ENCODE peak calls at places on chromosomes 5 and 9, in four cellular contexts. One of them, this sample, is unnamed.

GRCh38 chr5:6623228-6623627 is 9.6 kb downstream of the NSUN2 start:
- DNase-seq in prostate gland: no peak
- DNase-seq in activated CD8-positive, alpha-beta T cell treated with anti-CD3 and anti-CD28 coated beads for 36 hours: no peak
- DNase-seq in AG09309: no peak
- DNase-seq in this sample: no peak

GRCh38 chr5:14296533-14297331 is 153.6 kb downstream of the TRIO start:
- DNase-seq in activated CD8-positive, alpha-beta T cell treated with anti-CD3 and anti-CD28 coated beads for 36 hours: no peak
- DNase-seq in prostate gland: no peak
- DNase-seq in AG09309: no peak
- DNase-seq in this sample: no peak

GRCh38 chr5:72109625-72110024 is 2.4 kb downstream of the MAP1B start:
- DNase-seq in activated CD8-positive, alpha-beta T cell treated with anti-CD3 and anti-CD28 coated beads for 36 hours: no peak
- DNase-seq in prostate gland: no peak
- DNase-seq in AG09309: no peak
- DNase-seq in this sample: no peak

GRCh38 chr9:95648225-95648624 is 131.5 kb upstream of the PTCH1 start:
- DNase-seq in AG09309: no peak
- DNase-seq in prostate gland: no peak
- DNase-seq in activated CD8-positive, alpha-beta T cell treated with anti-CD3 and anti-CD28 coated beads for 36 hours: no peak
- DNase-seq in this sample: no peak

GRCh38 chr5:107370569-107370968 is 300.2 kb downstream of the EFNA5 start:
- DNase-seq in activated CD8-positive, alpha-beta T cell treated with anti-CD3 and anti-CD28 coated beads for 36 hours: no peak
- DNase-seq in AG09309: no peak
- DNase-seq in prostate gland: no peak
- DNase-seq in this sample: no peak

GRCh38 chr9:96136992-96137665 is 164.8 kb downstream of the HSD17B3 start:
- DNase-seq in activated CD8-positive, alpha-beta T cell treated with anti-CD3 and anti-CD28 coated beads for 36 hours: peak
- DNase-seq in prostate gland: peak
- DNase-seq in AG09309: peak
- DNase-seq in this sample: no peak

GRCh38 chr9:16236326-16236725 is 634.1 kb downstream of the BNC2 start:
- DNase-seq in prostate gland: no peak
- DNase-seq in AG09309: peak
- DNase-seq in activated CD8-positive, alpha-beta T cell treated with anti-CD3 and anti-CD28 coated beads for 36 hours: no peak
- DNase-seq in this sample: no peak

GRCh38 chr5:68141494-68141893 is 74.1 kb upstream of the PIK3R1 start:
- DNase-seq in prostate gland: no peak
- DNase-seq in AG09309: no peak
- DNase-seq in activated CD8-positive, alpha-beta T cell treated with anti-CD3 and anti-CD28 coated beads for 36 hours: no peak
- DNase-seq in this sample: no peak

GRCh38 chr9:92640398-92641091 is 29.4 kb downstream of the IPPK start:
- DNase-seq in activated CD8-positive, alpha-beta T cell treated with anti-CD3 and anti-CD28 coated beads for 36 hours: no peak
- DNase-seq in prostate gland: no peak
- DNase-seq in AG09309: no peak
- DNase-seq in this sample: no peak

GRCh38 chr5:137599479-137599878 is 100.4 kb upstream of the SPOCK1 start:
- DNase-seq in prostate gland: no peak
- DNase-seq in activated CD8-positive, alpha-beta T cell treated with anti-CD3 and anti-CD28 coated beads for 36 hours: no peak
- DNase-seq in AG09309: no peak
- DNase-seq in this sample: no peak

GRCh38 chr9:121886759-121887485 is 206.2 kb downstream of the TTLL11 start:
- DNase-seq in prostate gland: peak
- DNase-seq in AG09309: no peak
- DNase-seq in activated CD8-positive, alpha-beta T cell treated with anti-CD3 and anti-CD28 coated beads for 36 hours: peak
- DNase-seq in this sample: no peak

GRCh38 chr5:32712463-32713395 is 1.6 kb downstream of the NPR3 start:
- DNase-seq in AG09309: no peak
- DNase-seq in prostate gland: no peak
- DNase-seq in activated CD8-positive, alpha-beta T cell treated with anti-CD3 and anti-CD28 coated beads for 36 hours: peak
- DNase-seq in this sample: no peak

GRCh38 chr9:134983094-134983493 is 65.4 kb upstream of the FCN1 start:
- DNase-seq in AG09309: no peak
- DNase-seq in activated CD8-positive, alpha-beta T cell treated with anti-CD3 and anti-CD28 coated beads for 36 hours: peak
- DNase-seq in prostate gland: no peak
- DNase-seq in this sample: no peak

GRCh38 chr9:126471084-126471611 is 142.6 kb upstream of the LMX1B start:
- DNase-seq in prostate gland: no peak
- DNase-seq in activated CD8-positive, alpha-beta T cell treated with anti-CD3 and anti-CD28 coated beads for 36 hours: peak
- DNase-seq in AG09309: peak
- DNase-seq in this sample: peak

GRCh38 chr5:108398964-108399363 is 17.1 kb upstream of the FBXL17 start:
- DNase-seq in activated CD8-positive, alpha-beta T cell treated with anti-CD3 and anti-CD28 coated beads for 36 hours: peak
- DNase-seq in prostate gland: no peak
- DNase-seq in AG09309: no peak
- DNase-seq in this sample: no peak

GRCh38 chr5:109451161-109451560 is 41.4 kb upstream of the PJA2 start:
- DNase-seq in AG09309: no peak
- DNase-seq in prostate gland: no peak
- DNase-seq in activated CD8-positive, alpha-beta T cell treated with anti-CD3 and anti-CD28 coated beads for 36 hours: no peak
- DNase-seq in this sample: no peak

GRCh38 chr5:122896598-122897282 is 51.3 kb downstream of the SNX24 start:
- DNase-seq in activated CD8-positive, alpha-beta T cell treated with anti-CD3 and anti-CD28 coated beads for 36 hours: no peak
- DNase-seq in prostate gland: no peak
- DNase-seq in AG09309: no peak
- DNase-seq in this sample: no peak

GRCh38 chr5:150156033-150156381 is 362 bp upstream of the PDGFRB start:
- DNase-seq in AG09309: no peak
- DNase-seq in prostate gland: no peak
- DNase-seq in activated CD8-positive, alpha-beta T cell treated with anti-CD3 and anti-CD28 coated beads for 36 hours: no peak
- DNase-seq in this sample: no peak

GRCh38 chr9:7328453-7328852 is 471.1 kb downstream of the DMAC1 start:
- DNase-seq in prostate gland: no peak
- DNase-seq in activated CD8-positive, alpha-beta T cell treated with anti-CD3 and anti-CD28 coated beads for 36 hours: no peak
- DNase-seq in AG09309: no peak
- DNase-seq in this sample: no peak

GRCh38 chr9:98993570-98993945 is 49.9 kb downstream of the COL15A1 start:
- DNase-seq in prostate gland: no peak
- DNase-seq in activated CD8-positive, alpha-beta T cell treated with anti-CD3 and anti-CD28 coated beads for 36 hours: peak
- DNase-seq in AG09309: no peak
- DNase-seq in this sample: peak

GRCh38 chr5:89384391-89384790 is 501.4 kb upstream of the MEF2C start:
- DNase-seq in AG09309: no peak
- DNase-seq in activated CD8-positive, alpha-beta T cell treated with anti-CD3 and anti-CD28 coated beads for 36 hours: no peak
- DNase-seq in prostate gland: no peak
- DNase-seq in this sample: no peak

GRCh38 chr9:91193658-91194391 is 167.9 kb downstream of the AUH start:
- DNase-seq in prostate gland: peak
- DNase-seq in AG09309: peak
- DNase-seq in activated CD8-positive, alpha-beta T cell treated with anti-CD3 and anti-CD28 coated beads for 36 hours: peak
- DNase-seq in this sample: peak

GRCh38 chr5:158051036-158051435 is 192.1 kb upstream of the CLINT1 start:
- DNase-seq in activated CD8-positive, alpha-beta T cell treated with anti-CD3 and anti-CD28 coated beads for 36 hours: no peak
- DNase-seq in prostate gland: no peak
- DNase-seq in AG09309: no peak
- DNase-seq in this sample: no peak

GRCh38 chr5:158754018-158754514 is 345.6 kb downstream of the EBF1 start:
- DNase-seq in AG09309: peak
- DNase-seq in prostate gland: no peak
- DNase-seq in activated CD8-positive, alpha-beta T cell treated with anti-CD3 and anti-CD28 coated beads for 36 hours: no peak
- DNase-seq in this sample: no peak

GRCh38 chr5:114308017-114308416 is 53.9 kb upstream of the KCNN2 start:
- DNase-seq in AG09309: no peak
- DNase-seq in activated CD8-positive, alpha-beta T cell treated with anti-CD3 and anti-CD28 coated beads for 36 hours: no peak
- DNase-seq in prostate gland: no peak
- DNase-seq in this sample: no peak

GRCh38 chr5:60540855-60541805 is 158.8 kb downstream of the DEPDC1B start:
- DNase-seq in activated CD8-positive, alpha-beta T cell treated with anti-CD3 and anti-CD28 coated beads for 36 hours: peak
- DNase-seq in prostate gland: no peak
- DNase-seq in AG09309: peak
- DNase-seq in this sample: no peak

GRCh38 chr5:171667341-171668096 is 118.1 kb upstream of the SMIM23 start:
- DNase-seq in activated CD8-positive, alpha-beta T cell treated with anti-CD3 and anti-CD28 coated beads for 36 hours: no peak
- DNase-seq in prostate gland: peak
- DNase-seq in AG09309: peak
- DNase-seq in this sample: no peak

GRCh38 chr9:35728041-35728971 is 3.7 kb downstream of the TLN1 start:
- DNase-seq in prostate gland: peak
- DNase-seq in activated CD8-positive, alpha-beta T cell treated with anti-CD3 and anti-CD28 coated beads for 36 hours: peak
- DNase-seq in AG09309: peak
- DNase-seq in this sample: no peak

GRCh38 chr9:113934167-113934566 is 58.1 kb downstream of the ZNF618 start:
- DNase-seq in activated CD8-positive, alpha-beta T cell treated with anti-CD3 and anti-CD28 coated beads for 36 hours: no peak
- DNase-seq in AG09309: no peak
- DNase-seq in prostate gland: peak
- DNase-seq in this sample: no peak

GRCh38 chr5:146313027-146313426 is 25.6 kb upstream of the POU4F3 start:
- DNase-seq in activated CD8-positive, alpha-beta T cell treated with anti-CD3 and anti-CD28 coated beads for 36 hours: peak
- DNase-seq in AG09309: no peak
- DNase-seq in prostate gland: no peak
- DNase-seq in this sample: no peak

GRCh38 chr9:33782395-33783152 is 12.8 kb upstream of the PRSS3 start:
- DNase-seq in activated CD8-positive, alpha-beta T cell treated with anti-CD3 and anti-CD28 coated beads for 36 hours: no peak
- DNase-seq in prostate gland: no peak
- DNase-seq in AG09309: peak
- DNase-seq in this sample: no peak

GRCh38 chr9:6302417-6302816 is 25.8 kb upstream of the TPD52L3 start:
- DNase-seq in AG09309: no peak
- DNase-seq in activated CD8-positive, alpha-beta T cell treated with anti-CD3 and anti-CD28 coated beads for 36 hours: no peak
- DNase-seq in prostate gland: no peak
- DNase-seq in this sample: no peak

GRCh38 chr9:87557996-87558395 is 60.3 kb downstream of the DAPK1 start:
- DNase-seq in prostate gland: no peak
- DNase-seq in AG09309: no peak
- DNase-seq in activated CD8-positive, alpha-beta T cell treated with anti-CD3 and anti-CD28 coated beads for 36 hours: no peak
- DNase-seq in this sample: no peak

GRCh38 chr5:115391780-115392179 is 95.3 kb upstream of the CCDC112 start:
- DNase-seq in AG09309: no peak
- DNase-seq in activated CD8-positive, alpha-beta T cell treated with anti-CD3 and anti-CD28 coated beads for 36 hours: no peak
- DNase-seq in prostate gland: no peak
- DNase-seq in this sample: no peak

GRCh38 chr5:31585519-31586270 is 53.2 kb upstream of the PDZD2 start:
- DNase-seq in prostate gland: no peak
- DNase-seq in AG09309: no peak
- DNase-seq in activated CD8-positive, alpha-beta T cell treated with anti-CD3 and anti-CD28 coated beads for 36 hours: no peak
- DNase-seq in this sample: no peak

GRCh38 chr5:172167893-172168292 is 20.1 kb downstream of the STK10 start:
- DNase-seq in AG09309: no peak
- DNase-seq in prostate gland: no peak
- DNase-seq in activated CD8-positive, alpha-beta T cell treated with anti-CD3 and anti-CD28 coated beads for 36 hours: no peak
- DNase-seq in this sample: no peak

GRCh38 chr5:35198096-35198495 is 32.2 kb downstream of the PRLR start:
- DNase-seq in AG09309: peak
- DNase-seq in activated CD8-positive, alpha-beta T cell treated with anti-CD3 and anti-CD28 coated beads for 36 hours: no peak
- DNase-seq in prostate gland: peak
- DNase-seq in this sample: no peak

GRCh38 chr5:32342656-32343055 is 29.9 kb upstream of the MTMR12 start:
- DNase-seq in activated CD8-positive, alpha-beta T cell treated with anti-CD3 and anti-CD28 coated beads for 36 hours: no peak
- DNase-seq in AG09309: no peak
- DNase-seq in prostate gland: no peak
- DNase-seq in this sample: no peak

GRCh38 chr9:13110766-13111400 is 168.6 kb downstream of the MPDZ start:
- DNase-seq in activated CD8-positive, alpha-beta T cell treated with anti-CD3 and anti-CD28 coated beads for 36 hours: no peak
- DNase-seq in prostate gland: peak
- DNase-seq in AG09309: peak
- DNase-seq in this sample: no peak

GRCh38 chr5:56129288-56129687 is 103.8 kb downstream of the ANKRD55 start:
- DNase-seq in activated CD8-positive, alpha-beta T cell treated with anti-CD3 and anti-CD28 coated beads for 36 hours: no peak
- DNase-seq in AG09309: no peak
- DNase-seq in prostate gland: no peak
- DNase-seq in this sample: no peak
- TF ChIP-seq CTCF in activated CD8-positive, alpha-beta T cell treated with anti-CD3 and anti-CD28 coated beads for 36 hours: no peak
- TF ChIP-seq CTCF in AG09309: no peak
- TF ChIP-seq CTCF in prostate gland: no peak
- TF ChIP-seq CTCF in this sample: no peak

DNA sequence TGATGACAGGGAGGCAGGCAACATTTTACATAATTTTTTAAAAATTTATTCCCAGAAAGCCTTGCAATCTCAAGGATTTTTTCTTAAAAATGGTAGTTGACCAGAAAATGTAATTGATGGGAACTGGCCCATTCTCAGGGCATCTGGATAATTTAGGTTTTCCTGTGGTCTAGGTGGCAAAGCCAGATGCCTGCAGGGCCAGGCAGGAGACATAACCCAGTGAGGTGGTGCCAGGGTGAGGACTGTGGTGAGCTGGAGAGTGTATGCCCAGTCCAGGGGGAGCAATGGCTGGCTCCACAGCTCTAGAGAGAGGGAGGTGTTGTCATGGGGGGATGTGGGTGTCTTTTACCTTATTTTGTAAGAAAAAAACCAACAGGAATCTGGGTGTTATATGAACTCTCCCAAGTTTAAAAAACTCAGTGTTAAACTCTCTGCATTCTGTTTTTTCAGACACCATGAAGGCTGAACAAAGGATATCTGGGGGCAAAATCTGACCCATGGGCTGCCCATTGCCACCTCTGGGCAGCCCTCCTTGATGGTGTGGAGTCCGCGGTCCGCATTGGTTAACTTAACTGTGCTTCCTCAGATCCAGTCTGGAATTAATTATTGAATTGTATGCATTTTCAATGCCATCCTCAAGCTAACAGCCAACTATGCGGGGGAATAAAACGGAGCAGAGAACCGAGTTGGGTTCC is 43.9 kb downstream of the BOD1 start:
- DNase-seq in activated CD8-positive, alpha-beta T cell treated with anti-CD3 and anti-CD28 coated beads for 36 hours: no peak
- DNase-seq in AG09309: no peak
- DNase-seq in prostate gland: no peak
- DNase-seq in this sample: no peak
- TF ChIP-seq CTCF in activated CD8-positive, alpha-beta T cell treated with anti-CD3 and anti-CD28 coated beads for 36 hours: no peak
- TF ChIP-seq CTCF in AG09309: no peak
- TF ChIP-seq CTCF in prostate gland: no peak
- TF ChIP-seq CTCF in this sample: no peak

GRCh38 chr5:17665836-17666235 is 31.6 kb downstream of the TAF11L14 start:
- DNase-seq in AG09309: no peak
- DNase-seq in prostate gland: no peak
- DNase-seq in activated CD8-positive, alpha-beta T cell treated with anti-CD3 and anti-CD28 coated beads for 36 hours: no peak
- DNase-seq in this sample: no peak

GRCh38 chr5:17666726-17667235 is 32.5 kb downstream of the TAF11L14 start:
- DNase-seq in AG09309: no peak
- DNase-seq in prostate gland: no peak
- DNase-seq in activated CD8-positive, alpha-beta T cell treated with anti-CD3 and anti-CD28 coated beads for 36 hours: no peak
- DNase-seq in this sample: no peak

DNA sequence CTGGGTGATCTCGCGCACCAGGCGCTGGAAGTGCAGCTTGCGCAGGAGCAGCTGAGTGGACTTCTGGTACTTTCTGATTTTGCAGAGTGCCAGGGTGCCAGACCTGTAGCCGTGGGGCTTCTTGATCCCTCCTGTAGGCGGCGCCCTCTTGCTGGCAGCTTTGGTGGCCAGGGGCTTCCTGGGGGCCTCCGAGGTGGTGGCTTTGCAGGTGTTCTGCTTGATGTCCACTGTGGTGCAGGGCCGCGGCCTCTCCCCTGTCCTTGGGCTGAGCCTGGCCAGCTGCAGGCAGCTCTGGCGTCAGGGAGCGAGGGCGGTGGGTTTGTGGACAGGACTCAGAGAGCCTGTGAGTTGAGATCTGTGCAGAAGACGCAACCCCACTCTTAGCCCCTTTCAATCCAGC is 36.1 kb downstream of the TAF11L14 start:
- DNase-seq in prostate gland: no peak
- DNase-seq in activated CD8-positive, alpha-beta T cell treated with anti-CD3 and anti-CD28 coated beads for 36 hours: no peak
- DNase-seq in AG09309: no peak
- DNase-seq in this sample: no peak
- TF ChIP-seq CTCF in prostate gland: no peak
- TF ChIP-seq CTCF in activated CD8-positive, alpha-beta T cell treated with anti-CD3 and anti-CD28 coated beads for 36 hours: no peak
- TF ChIP-seq CTCF in AG09309: no peak
- TF ChIP-seq CTCF in this sample: no peak

GRCh38 chr5:82467006-82467561 is 188.9 kb upstream of the RPS23 start:
- DNase-seq in prostate gland: no peak
- DNase-seq in activated CD8-positive, alpha-beta T cell treated with anti-CD3 and anti-CD28 coated beads for 36 hours: peak
- DNase-seq in AG09309: peak
- DNase-seq in this sample: no peak
- TF ChIP-seq CTCF in prostate gland: no peak
- TF ChIP-seq CTCF in activated CD8-positive, alpha-beta T cell treated with anti-CD3 and anti-CD28 coated beads for 36 hours: no peak
- TF ChIP-seq CTCF in AG09309: peak
- TF ChIP-seq CTCF in this sample: no peak

This sample was measured in activated B cell treated with CpG ODN at 0.5 μM for 24 hours.